ENCODE peak calls at places on chromosomes 6 and 20, in five cellular contexts. One of them, this sample, is unnamed. For H3K4me1, the result is how much of the 10 kb centered on the place peaks cover.

GRCh38 chr6:149924933-149925252 is 2.0 kb upstream of the RAET1G start:
- DNase-seq in hepatocyte: no peak
- DNase-seq in HCT116: no peak
- DNase-seq in neural progenitor cell: no peak
- DNase-seq in GM23338: no peak
- DNase-seq in this sample: no peak

GRCh38 chr6:44272529-44272928 is 2.3 kb downstream of the TMEM151B start:
- DNase-seq in GM23338: no peak
- DNase-seq in hepatocyte: no peak
- DNase-seq in HCT116: no peak
- DNase-seq in neural progenitor cell: no peak
- DNase-seq in this sample: no peak

GRCh38 chr6:38784506-38785235 is 69.6 kb downstream of the DNAH8 start:
- DNase-seq in neural progenitor cell: no peak
- DNase-seq in hepatocyte: no peak
- DNase-seq in HCT116: no peak
- DNase-seq in GM23338: no peak
- DNase-seq in this sample: no peak

GRCh38 chr20:63552481-63553249 is 1.3 kb upstream of the FNDC11 start:
- DNase-seq in neural progenitor cell: no peak
- DNase-seq in hepatocyte: no peak
- DNase-seq in HCT116: no peak
- DNase-seq in GM23338: peak
- DNase-seq in this sample: no peak

GRCh38 chr6:40054186-40054585 is 119.9 kb upstream of the MOCS1 start:
- DNase-seq in hepatocyte: no peak
- DNase-seq in GM23338: no peak
- DNase-seq in neural progenitor cell: no peak
- DNase-seq in HCT116: no peak
- DNase-seq in this sample: no peak

GRCh38 chr6:19906161-19906560 is 69.0 kb downstream of the ID4 start:
- DNase-seq in hepatocyte: no peak
- DNase-seq in neural progenitor cell: no peak
- DNase-seq in GM23338: no peak
- DNase-seq in HCT116: no peak
- DNase-seq in this sample: no peak

GRCh38 chr6:113340371-113340770 is 516.8 kb upstream of the MARCKS start:
- DNase-seq in neural progenitor cell: no peak
- DNase-seq in hepatocyte: no peak
- DNase-seq in HCT116: no peak
- DNase-seq in GM23338: no peak
- DNase-seq in this sample: no peak

GRCh38 chr20:23133560-23133998 is 47.5 kb upstream of the CD93 start:
- DNase-seq in HCT116: no peak
- DNase-seq in GM23338: no peak
- DNase-seq in neural progenitor cell: no peak
- DNase-seq in hepatocyte: no peak
- DNase-seq in this sample: no peak

GRCh38 chr20:59676126-59676876 is 72.0 kb downstream of the PHACTR3 start:
- DNase-seq in GM23338: no peak
- DNase-seq in HCT116: no peak
- DNase-seq in neural progenitor cell: no peak
- DNase-seq in hepatocyte: no peak
- DNase-seq in this sample: no peak

GRCh38 chr6:28258877-28259777 is at the start of gene NKAPL:
- DNase-seq in GM23338: peak
- DNase-seq in neural progenitor cell: no peak
- DNase-seq in HCT116: no peak
- DNase-seq in hepatocyte: no peak
- DNase-seq in this sample: no peak

GRCh38 chr6:116057766-116058165 is 2.9 kb downstream of the FRK start:
- DNase-seq in hepatocyte: no peak
- DNase-seq in HCT116: no peak
- DNase-seq in neural progenitor cell: no peak
- DNase-seq in GM23338: no peak
- DNase-seq in this sample: no peak

GRCh38 chr6:107620736-107621135 is 130.8 kb downstream of the SOBP start:
- DNase-seq in hepatocyte: no peak
- DNase-seq in GM23338: no peak
- DNase-seq in neural progenitor cell: no peak
- DNase-seq in HCT116: no peak
- DNase-seq in this sample: no peak

GRCh38 chr6:148760568-148761531 is 14.0 kb downstream of the UST start:
- DNase-seq in neural progenitor cell: peak
- DNase-seq in GM23338: peak
- DNase-seq in HCT116: no peak
- DNase-seq in hepatocyte: peak
- DNase-seq in this sample: no peak

GRCh38 chr20:57399587-57400261 is 8.5 kb downstream of the RBM38 start:
- DNase-seq in hepatocyte: no peak
- DNase-seq in GM23338: no peak
- DNase-seq in neural progenitor cell: no peak
- DNase-seq in HCT116: no peak
- DNase-seq in this sample: no peak
- TF ChIP-seq EZH2phosphoT487 in hepatocyte: no peak
- TF ChIP-seq EZH2phosphoT487 in GM23338: no peak
- TF ChIP-seq EZH2phosphoT487 in neural progenitor cell: no peak
- TF ChIP-seq EZH2phosphoT487 in HCT116: no peak
- TF ChIP-seq EZH2phosphoT487 in this sample: no peak

GRCh38 chr6:15309611-15310283 is 63.9 kb downstream of the JARID2 start:
- DNase-seq in hepatocyte: no peak
- DNase-seq in neural progenitor cell: no peak
- DNase-seq in GM23338: no peak
- DNase-seq in HCT116: no peak
- DNase-seq in this sample: peak
- H3K4me1 ChIP-seq in hepatocyte: under half
- H3K4me1 ChIP-seq in neural progenitor cell: half or more
- H3K4me1 ChIP-seq in GM23338: half or more
- H3K4me1 ChIP-seq in HCT116: under half
- H3K4me1 ChIP-seq in this sample: under half

DNA sequence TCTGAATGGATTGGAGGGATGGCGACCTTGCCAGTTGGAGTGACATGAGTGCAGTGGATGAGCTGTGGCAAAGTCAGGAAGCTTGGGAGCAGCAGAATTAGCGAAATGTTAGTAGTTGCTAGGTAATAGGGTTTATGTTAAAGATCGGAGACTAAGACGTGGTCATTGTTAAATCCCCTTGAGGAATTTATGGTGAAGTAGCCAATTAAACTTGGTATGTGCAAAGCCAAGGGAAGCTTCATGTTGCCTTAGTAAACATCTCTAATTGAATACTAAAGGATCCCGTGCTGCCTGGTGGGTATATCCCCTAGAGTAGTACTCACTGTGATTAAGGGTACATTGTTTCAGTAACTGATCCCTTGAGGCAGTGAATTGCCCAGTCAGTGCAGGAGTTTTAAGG is 106.0 kb downstream of the PRIM2 start:
- DNase-seq in neural progenitor cell: peak
- DNase-seq in hepatocyte: no peak
- DNase-seq in GM23338: peak
- DNase-seq in HCT116: no peak
- DNase-seq in this sample: no peak
- TF ChIP-seq EZH2phosphoT487 in neural progenitor cell: peak
- TF ChIP-seq EZH2phosphoT487 in hepatocyte: no peak
- TF ChIP-seq EZH2phosphoT487 in GM23338: no peak
- TF ChIP-seq EZH2phosphoT487 in HCT116: no peak
- TF ChIP-seq EZH2phosphoT487 in this sample: no peak

DNA sequence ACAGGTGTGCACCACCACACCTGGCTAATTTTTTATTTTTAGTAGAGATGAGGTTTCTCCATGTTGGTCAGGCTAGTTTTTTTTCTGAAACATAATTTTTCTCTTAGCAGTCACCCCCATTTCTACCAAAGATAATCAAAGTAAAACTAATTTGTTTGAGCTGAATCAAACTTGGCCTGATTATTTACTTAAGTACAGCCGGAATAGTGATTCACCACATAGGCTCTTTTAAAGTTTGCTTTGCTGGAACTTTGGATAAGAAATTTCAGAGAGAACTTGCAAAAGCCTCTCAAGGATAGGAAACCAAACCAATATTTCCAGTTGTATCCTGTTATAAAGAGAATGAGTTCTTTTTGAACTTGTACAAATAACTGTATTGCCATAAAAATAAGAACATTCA is 105.0 kb upstream of the SYNCRIP start:
- DNase-seq in hepatocyte: peak
- DNase-seq in neural progenitor cell: no peak
- DNase-seq in GM23338: no peak
- DNase-seq in HCT116: no peak
- DNase-seq in this sample: no peak
- H3K4me1 ChIP-seq in hepatocyte: under half
- H3K4me1 ChIP-seq in neural progenitor cell: under half
- H3K4me1 ChIP-seq in GM23338: under half
- H3K4me1 ChIP-seq in HCT116: under half
- H3K4me1 ChIP-seq in this sample: under half

GRCh38 chr6:7696061-7696460 is 29.8 kb upstream of the BMP6 start:
- DNase-seq in HCT116: no peak
- DNase-seq in GM23338: no peak
- DNase-seq in hepatocyte: no peak
- DNase-seq in neural progenitor cell: no peak
- DNase-seq in this sample: no peak

GRCh38 chr6:7693827-7694226 is 32.1 kb upstream of the BMP6 start:
- DNase-seq in hepatocyte: no peak
- DNase-seq in HCT116: no peak
- DNase-seq in neural progenitor cell: no peak
- DNase-seq in GM23338: no peak
- DNase-seq in this sample: no peak

GRCh38 chr6:7697820-7698623 is 27.9 kb upstream of the BMP6 start:
- DNase-seq in neural progenitor cell: no peak
- DNase-seq in HCT116: no peak
- DNase-seq in hepatocyte: peak
- DNase-seq in GM23338: peak
- DNase-seq in this sample: no peak

GRCh38 chr6:7701212-7701834 is 24.6 kb upstream of the BMP6 start:
- DNase-seq in GM23338: no peak
- DNase-seq in hepatocyte: no peak
- DNase-seq in neural progenitor cell: no peak
- DNase-seq in HCT116: no peak
- DNase-seq in this sample: no peak

GRCh38 chr6:7697432-7697819 is 28.5 kb upstream of the BMP6 start:
- DNase-seq in neural progenitor cell: no peak
- DNase-seq in hepatocyte: no peak
- DNase-seq in GM23338: no peak
- DNase-seq in HCT116: no peak
- DNase-seq in this sample: no peak
- TF ChIP-seq EZH2phosphoT487 in neural progenitor cell: no peak
- TF ChIP-seq EZH2phosphoT487 in hepatocyte: no peak
- TF ChIP-seq EZH2phosphoT487 in GM23338: no peak
- TF ChIP-seq EZH2phosphoT487 in HCT116: no peak
- TF ChIP-seq EZH2phosphoT487 in this sample: no peak

This sample was measured in SK-N-SH.